ENCODE peak calls at places on chromosome 1, in five cellular contexts. M is A549; S is adipocyte; L is skeletal muscle cell; E is CD4-positive, CD25-positive, alpha-beta regulatory T cell. X is an unnamed sample.

GRCh38 chr1:59332983-59333382 is 36.1 kb downstream of the FGGY start:
- DNase-seq in M (no peak), S (no peak), L (peak; percentile 36), E (no peak), X (no peak)

GRCh38 chr1:93798301-93798700 is 80.7 kb downstream of the DNTTIP2 start:
- DNase-seq in M (peak; percentile 15), S (peak; percentile 74), L (peak; percentile 77), E (no peak), X (no peak)

GRCh38 chr1:215219372-215219771 is 136.8 kb downstream of the KCNK2 start:
- DNase-seq in M (no peak), S (no peak), L (no peak), E (no peak), X (no peak)

GRCh38 chr1:45913183-45913924 is 109.9 kb downstream of the MAST2 start:
- DNase-seq in M (no peak), S (peak; percentile 79), L (peak; percentile 98), E (no peak), X (no peak)

GRCh38 chr1:169941982-169942830 is 48.5 kb upstream of the SCYL3 start:
- DNase-seq in M (peak; percentile 14), S (peak; percentile 68), L (no peak), E (no peak), X (no peak)

GRCh38 chr1:170634293-170634692 is 29.6 kb upstream of the PRRX1 start:
- DNase-seq in M (no peak), S (peak; percentile 32), L (no peak), E (no peak), X (no peak)

GRCh38 chr1:10781137-10781536 is 15.3 kb downstream of the CASZ1 start:
- DNase-seq in M (no peak), S (no peak), L (no peak), E (no peak), X (no peak)

GRCh38 chr1:243217401-243217800 is 37.7 kb downstream of the CEP170 start:
- DNase-seq in M (no peak), S (peak; percentile 69), L (no peak), E (no peak), X (no peak)

GRCh38 chr1:156851779-156852413 is 7.0 kb downstream of the INSRR start:
- DNase-seq in M (no peak), S (no peak), L (no peak), E (no peak), X (no peak)

GRCh38 chr1:2528016-2528415 is 1.6 kb upstream of the PANK4 start:
- DNase-seq in M (no peak), S (no peak), L (no peak), E (no peak), X (no peak)

GRCh38 chr1:6026095-6026809 is 19.4 kb upstream of the KCNAB2 start:
- DNase-seq in M (peak; percentile 68), S (peak; percentile 16), L (no peak), E (peak; percentile 90), X (peak; percentile 94)

GRCh38 chr1:1001057-1001630 is 1.2 kb upstream of the HES4 start:
- DNase-seq in M (no peak), S (peak; percentile 42), L (no peak), E (no peak), X (no peak)

GRCh38 chr1:78490861-78491310 is at the start of gene PTGFR:
- DNase-seq in M (no peak), S (peak; percentile 85), L (no peak), E (no peak), X (peak; percentile 6)

GRCh38 chr1:230189276-230190183 is 122.5 kb downstream of the GALNT2 start:
- DNase-seq in M (no peak), S (no peak), L (no peak), E (no peak), X (no peak)

GRCh38 chr1:173190101-173190895 is 16.8 kb downstream of the TNFSF4 start:
- DNase-seq in M (peak; percentile 73), S (peak; percentile 74), L (peak; percentile 58), E (no peak), X (no peak)

GRCh38 chr1:185634704-185635103 is 99.5 kb upstream of the HMCN1 start:
- DNase-seq in M (no peak), S (no peak), L (no peak), E (no peak), X (no peak)

GRCh38 chr1:200346744-200347143 is 63.1 kb downstream of the ZNF281 start:
- DNase-seq in M (no peak), S (no peak), L (no peak), E (no peak), X (no peak)

GRCh38 chr1:31414692-31415370 is 1.8 kb downstream of the SERINC2 start:
- DNase-seq in M (no peak), S (no peak), L (no peak), E (no peak), X (no peak)

GRCh38 chr1:2294033-2294640 is 66.0 kb downstream of the SKI start:
- DNase-seq in M (no peak), S (no peak), L (no peak), E (no peak), X (no peak)

GRCh38 chr1:115330480-115331013 is 7.5 kb downstream of the NGF start:
- DNase-seq in M (no peak), S (peak; percentile 89), L (no peak), E (no peak), X (no peak)
- H3K4me3 ChIP-seq in M (no peak overlapping the region), S (peak overlapping the region; percentile 24), L (no peak overlapping the region), E (no peak overlapping the region), X (no peak overlapping the region)

DNA sequence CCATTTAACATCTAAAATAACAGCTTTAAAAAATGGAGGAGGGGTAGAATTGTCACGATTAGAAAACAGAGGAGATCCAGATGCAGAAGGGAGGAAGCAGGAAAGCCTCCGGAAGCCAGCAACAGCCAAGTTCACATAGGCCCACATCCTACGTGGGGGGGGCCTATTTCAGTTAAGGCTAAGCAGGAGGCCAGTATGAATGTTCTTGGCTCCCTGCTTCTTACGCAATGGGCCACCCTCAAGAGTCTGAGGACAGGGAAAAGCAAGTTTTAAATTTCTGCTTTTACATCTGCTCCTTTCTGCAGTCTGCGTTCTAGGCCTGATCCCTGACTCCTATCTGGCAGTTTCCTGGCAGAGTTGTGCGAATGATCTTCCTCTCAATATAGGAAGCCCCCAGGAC is 30.6 kb downstream of the RABIF start:
- DNase-seq in M (no peak), S (peak; percentile 81), L (peak; percentile 79), E (no peak), X (no peak)
- H3K4me3 ChIP-seq in M (no peak overlapping the region), S (no peak overlapping the region), L (no peak overlapping the region), E (no peak overlapping the region), X (no peak overlapping the region)

GRCh38 chr1:84907095-84907827 is 14.3 kb upstream of the LPAR3 start:
- DNase-seq in M (no peak), S (peak; percentile 53), L (peak; percentile 26), E (no peak), X (no peak)
- H3K4me3 ChIP-seq in M (no peak overlapping the region), S (no peak overlapping the region), L (no peak overlapping the region), E (no peak overlapping the region), X (no peak overlapping the region)

DNA sequence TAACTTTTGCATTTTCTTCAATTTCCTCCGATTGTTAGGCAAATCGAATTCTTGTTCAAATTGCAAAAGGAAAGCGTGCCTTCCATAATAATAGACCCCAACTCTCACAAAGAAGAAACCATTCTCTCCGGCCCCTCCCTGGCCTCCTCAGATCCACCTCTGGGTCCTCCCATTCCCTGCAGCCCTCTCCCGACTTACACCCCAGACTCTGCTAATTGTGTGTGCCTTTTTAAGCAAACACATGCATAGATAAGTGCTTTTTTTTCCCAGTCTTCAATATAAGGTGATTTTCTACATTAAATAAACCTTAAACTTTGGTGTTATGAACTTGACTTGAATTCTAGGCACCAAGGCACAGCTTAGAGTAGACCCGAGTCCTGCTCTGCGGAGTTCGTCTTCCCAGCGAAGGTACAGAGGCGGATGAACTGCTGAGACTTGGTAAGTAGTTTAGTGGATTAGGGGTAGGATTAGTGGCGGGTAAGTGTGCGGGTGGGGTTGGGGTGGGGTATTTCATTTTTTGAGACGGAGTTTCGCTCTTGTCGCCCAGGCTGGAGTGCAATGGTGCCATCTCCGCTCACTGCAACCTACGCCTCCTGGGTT is 1.5 kb downstream of the L1TD1 start:
- DNase-seq in M (no peak), S (no peak), L (no peak), E (no peak), X (no peak)
- H3K4me3 ChIP-seq in M (no peak overlapping the region), S (no peak overlapping the region), L (no peak overlapping the region), E (no peak overlapping the region), X (no peak overlapping the region)

DNA sequence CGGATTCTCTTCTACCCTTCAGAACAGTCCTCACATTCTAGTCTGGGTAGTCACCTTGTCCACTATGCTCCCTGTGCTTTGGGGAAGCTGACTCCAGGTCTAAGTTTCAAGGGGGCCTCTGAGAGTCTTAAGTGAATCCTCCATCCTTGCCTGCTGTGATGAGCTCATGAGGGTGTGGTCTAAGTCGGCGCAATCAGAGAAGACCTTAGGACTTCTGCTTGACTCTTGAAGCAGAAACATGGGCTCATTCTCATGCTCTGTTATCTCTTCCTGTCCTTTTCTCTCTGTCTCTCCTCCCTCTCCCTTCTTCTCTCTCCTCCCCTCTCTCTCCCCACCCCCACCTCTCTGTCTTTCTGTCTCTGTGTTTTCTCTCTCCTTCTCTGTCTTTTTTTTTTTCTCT is 245.8 kb downstream of the SIPA1L2 start:
- DNase-seq in M (no peak), S (no peak), L (no peak), E (no peak), X (no peak)
- H3K4me3 ChIP-seq in M (no peak overlapping the region), S (no peak overlapping the region), L (no peak overlapping the region), E (no peak overlapping the region), X (no peak overlapping the region)

GRCh38 chr1:95668165-95668564 is 434.2 kb downstream of the RWDD3 start:
- DNase-seq in M (no peak), S (no peak), L (no peak), E (no peak), X (no peak)
- H3K4me3 ChIP-seq in M (no peak overlapping the region), S (no peak overlapping the region), L (no peak overlapping the region), E (no peak overlapping the region), X (no peak overlapping the region)

GRCh38 chr1:63034256-63034655 is 250.3 kb downstream of the ATG4C start:
- DNase-seq in M (no peak), S (no peak), L (no peak), E (no peak), X (no peak)
- H3K4me3 ChIP-seq in M (no peak overlapping the region), S (no peak overlapping the region), L (no peak overlapping the region), E (no peak overlapping the region), X (no peak overlapping the region)

X was measured in GM06990.